ENCODE peak calls at places on chromosome X, in six cellular contexts. M is GM23338; W is left cardiac atrium; H is left ventricle myocardium superior; V is activated CD8-positive, alpha-beta T cell treated with anti-CD3 and anti-CD28 coated beads for 36 hours; G is pancreas. C is an unnamed sample.

GRCh38 chrX:16148896-16149295 is 18.4 kb upstream of the MAGEB17 start:
- ATAC-seq in M (no peak), W (no peak), H (no peak), V (no peak), G (peak), C (no peak)

GRCh38 chrX:45164995-45165394 is 35.7 kb downstream of the DIPK2B start:
- ATAC-seq in M (no peak), W (no peak), H (no peak), V (no peak), G (no peak), C (no peak)

GRCh38 chrX:39729834-39730670 is 367.7 kb downstream of the BCOR start:
- ATAC-seq in M (peak), W (no peak), H (no peak), V (peak), G (no peak), C (no peak)

GRCh38 chrX:39891781-39892180 is 206.0 kb downstream of the BCOR start:
- ATAC-seq in M (no peak), W (no peak), H (no peak), V (peak), G (no peak), C (no peak)

GRCh38 chrX:42951747-42952146 is 173.8 kb upstream of the PPP1R2C start:
- ATAC-seq in M (no peak), W (no peak), H (no peak), V (peak), G (no peak), C (no peak)

GRCh38 chrX:151982217-151982616 is 7.7 kb upstream of the GABRE start:
- ATAC-seq in M (no peak), W (peak), H (peak), V (no peak), G (peak), C (no peak)

GRCh38 chrX:13599491-13599890 is 30.1 kb downstream of the EGFL6 start:
- ATAC-seq in M (no peak), W (peak), H (peak), V (no peak), G (no peak), C (no peak)

GRCh38 chrX:12370444-12371089 is 232.3 kb downstream of the FRMPD4 start:
- ATAC-seq in M (no peak), W (peak), H (peak), V (no peak), G (no peak), C (peak)

GRCh38 chrX:10095698-10096432 is 60.9 kb upstream of the CLCN4 start:
- ATAC-seq in M (no peak), W (no peak), H (no peak), V (peak), G (no peak), C (no peak)

GRCh38 chrX:65706041-65706828 is 38.8 kb downstream of the MSN start:
- ATAC-seq in M (no peak), W (peak), H (peak), V (peak), G (peak), C (peak)

GRCh38 chrX:24005867-24006266 is 21.1 kb downstream of the KLHL15 start:
- ATAC-seq in M (no peak), W (no peak), H (no peak), V (no peak), G (no peak), C (no peak)

GRCh38 chrX:24203072-24203808 is 53.7 kb downstream of the ZFX start:
- ATAC-seq in M (no peak), W (no peak), H (no peak), V (no peak), G (peak), C (no peak)

GRCh38 chrX:68681443-68681941 is 34.0 kb downstream of the STARD8 start:
- ATAC-seq in M (no peak), W (peak), H (peak), V (peak), G (no peak), C (no peak)

GRCh38 chrX:39484159-39484558 is 613.6 kb downstream of the BCOR start:
- ATAC-seq in M (no peak), W (no peak), H (no peak), V (no peak), G (no peak), C (no peak)

GRCh38 chrX:13761606-13762005 is 27.1 kb downstream of the OFD1 start:
- ATAC-seq in M (peak), W (no peak), H (no peak), V (no peak), G (no peak), C (no peak)

GRCh38 chrX:55867708-55868107 is 150.2 kb downstream of the RRAGB start:
- ATAC-seq in M (no peak), W (no peak), H (no peak), V (no peak), G (no peak), C (no peak)

GRCh38 chrX:114047558-114047957 is 536.3 kb upstream of the HTR2C start:
- ATAC-seq in M (peak), W (no peak), H (no peak), V (no peak), G (no peak), C (no peak)

GRCh38 chrX:74270393-74270792 is 33.6 kb upstream of the ZCCHC13 start:
- ATAC-seq in M (no peak), W (no peak), H (no peak), V (no peak), G (no peak), C (no peak)

GRCh38 chrX:22690116-22690515 is 309.6 kb upstream of the DDX53 start:
- ATAC-seq in M (no peak), W (no peak), H (peak), V (no peak), G (no peak), C (no peak)

GRCh38 chrX:18032486-18033221 is 171.6 kb upstream of the RAI2 start:
- ATAC-seq in M (no peak), W (no peak), H (no peak), V (peak), G (no peak), C (no peak)

GRCh38 chrX:65528705-65529340 is 5.8 kb downstream of the LAS1L start:
- ATAC-seq in M (peak), W (peak), H (peak), V (peak), G (peak), C (no peak)

C was measured in gastroesophageal sphincter.